ENCODE peak calls at places on chromosomes 6 and 20, in nine cellular contexts. P, N, K, J, T, D, F, A and O are unnamed samples.

GRCh38 chr20:18533491-18533890 is 25.8 kb downstream of the SEC23B start:
- DNase-seq in T (no peak), N (peak), A (no peak), P (no peak), D (no peak), J (no peak), K (no peak), F (no peak), O (no peak)

GRCh38 chr20:49811825-49812462 is 684 bp upstream of the SLC9A8 start:
- DNase-seq in T (no peak), K (no peak), P (peak), F (no peak), J (peak), D (no peak), N (peak), A (peak), O (peak)

GRCh38 chr6:107132330-107132954 is 17.1 kb upstream of the BEND3 start:
- DNase-seq in N (peak), T (no peak), A (peak), P (peak), K (peak), F (peak), D (no peak), J (no peak), O (peak)

GRCh38 chr6:23016701-23017100 is 447.3 kb downstream of the HDGFL1 start:
- DNase-seq in P (no peak), J (no peak), D (no peak), N (no peak), K (no peak), T (no peak), A (no peak), F (no peak), O (peak)

GRCh38 chr6:113635222-113635970 is 221.7 kb upstream of the MARCKS start:
- DNase-seq in K (no peak), N (no peak), D (no peak), J (no peak), F (no peak), T (no peak), P (no peak), A (no peak), O (no peak)

GRCh38 chr6:43695967-43696291 is 8.3 kb upstream of the MRPS18A start:
- DNase-seq in N (no peak), T (no peak), D (no peak), F (no peak), A (no peak), P (no peak), J (no peak), K (no peak), O (no peak)

GRCh38 chr20:53202781-53203180 is 230.6 kb downstream of the TSHZ2 start:
- DNase-seq in F (peak), P (no peak), K (no peak), N (no peak), A (peak), T (no peak), D (no peak), J (no peak), O (no peak)

GRCh38 chr6:3891889-3892288 is 42.7 kb downstream of the FAM50B start:
- DNase-seq in T (no peak), J (no peak), N (no peak), P (no peak), K (no peak), F (no peak), D (no peak), A (no peak), O (no peak)

GRCh38 chr20:45294659-45295058 is 12.0 kb upstream of the RBPJL start:
- DNase-seq in P (no peak), T (no peak), A (no peak), K (no peak), N (no peak), F (no peak), J (no peak), D (no peak), O (no peak)

GRCh38 chr6:20806669-20807068 is 272.4 kb downstream of the CDKAL1 start:
- DNase-seq in T (no peak), N (no peak), D (no peak), F (no peak), K (no peak), J (no peak), P (no peak), A (no peak), O (no peak)

GRCh38 chr6:161130606-161131005 is 139.0 kb downstream of the MAP3K4 start:
- DNase-seq in D (no peak), F (no peak), T (no peak), K (no peak), J (no peak), P (no peak), N (no peak), A (no peak), O (no peak)

GRCh38 chr6:121932071-121933009 is 467.1 kb upstream of the HSF2 start:
- DNase-seq in A (peak), T (peak), K (no peak), J (peak), D (peak), P (peak), N (peak), F (peak), O (peak)

DNA sequence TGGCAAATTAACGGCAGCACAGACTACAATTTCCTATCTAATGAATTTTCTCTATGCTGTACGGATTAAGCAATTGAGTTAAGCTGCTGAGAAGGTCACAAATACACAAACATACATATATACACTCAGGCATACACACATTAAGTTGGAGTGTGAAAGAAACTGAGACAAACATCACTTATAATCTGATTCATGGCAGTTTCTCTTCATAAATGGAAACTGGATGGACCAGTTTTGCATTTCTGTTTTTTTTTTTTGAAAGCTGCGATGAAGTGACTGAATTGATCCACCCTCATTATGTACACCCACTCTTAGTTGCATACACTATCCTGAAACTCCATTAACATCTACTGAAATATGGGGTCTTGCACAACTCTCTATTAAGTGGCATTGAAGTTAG is 32.9 kb upstream of the TENT5A start:
- DNase-seq in T (no peak), P (no peak), F (peak), D (no peak), A (no peak), K (no peak), N (no peak), J (no peak), O (no peak)
- H3K4me3 ChIP-seq in T (no peak), P (no peak), F (no peak), D (no peak), A (no peak), K (no peak), N (no peak), J (no peak), O (no peak)

DNA sequence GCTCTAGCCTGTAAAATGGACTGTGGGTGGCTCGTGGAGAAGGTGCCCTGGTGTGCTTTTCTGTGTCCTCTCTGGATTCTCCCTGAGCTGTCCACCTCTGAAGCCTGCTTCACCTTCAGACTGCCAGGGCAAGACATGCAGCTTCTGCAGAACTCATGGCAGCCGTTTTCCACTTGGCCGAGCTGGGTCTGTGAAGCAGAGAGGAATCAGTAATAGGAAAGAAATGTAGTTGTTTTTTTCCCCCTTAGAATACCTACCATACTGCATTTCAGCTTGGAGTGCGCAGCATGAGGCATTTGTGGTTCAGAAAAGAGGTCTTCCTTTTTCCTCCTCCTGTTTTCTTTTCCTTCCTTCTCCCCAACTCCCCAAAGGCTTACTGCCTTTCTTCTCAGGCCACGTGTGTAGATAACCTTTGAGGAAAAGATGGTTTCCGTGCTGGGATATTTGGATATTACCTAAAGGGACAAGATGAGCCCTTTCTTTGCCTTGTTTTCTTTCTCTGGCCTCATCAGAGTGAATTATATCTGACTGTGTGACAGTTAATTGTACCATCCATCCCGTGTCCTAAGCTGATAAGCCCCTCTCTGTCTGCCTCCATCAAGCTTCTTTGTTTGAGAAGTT is 39.4 kb downstream of the RREB1 start:
- DNase-seq in T (no peak), K (no peak), N (peak), P (no peak), D (no peak), F (no peak), A (no peak), J (no peak), O (no peak)
- H3K4me3 ChIP-seq in T (no peak), K (no peak), N (no peak), P (no peak), D (no peak), F (no peak), A (no peak), J (no peak), O (no peak)

DNA sequence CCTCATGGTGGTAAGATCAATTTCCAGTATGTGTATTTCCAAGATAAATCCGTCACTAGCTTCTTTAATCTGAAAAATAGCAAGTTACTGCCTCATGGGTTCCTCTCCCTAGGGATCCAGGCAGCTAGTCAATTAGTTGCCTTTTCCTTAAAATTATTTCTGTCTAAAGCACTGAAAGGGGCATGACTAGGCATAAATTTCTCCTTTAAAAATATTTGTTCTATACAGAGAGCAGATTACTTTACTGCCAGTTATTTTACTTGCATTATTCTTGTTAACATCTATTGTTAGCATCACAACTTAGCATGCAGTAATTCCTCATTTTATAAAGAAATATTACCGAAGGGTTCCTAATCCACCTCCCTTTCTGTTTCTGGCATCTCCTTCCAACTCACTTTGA is 1.4 kb downstream of the MTCL3 start:
- DNase-seq in K (no peak), T (no peak), J (no peak), P (no peak), F (no peak), A (no peak), D (no peak), N (no peak), O (no peak)
- H3K4me3 ChIP-seq in K (no peak), T (no peak), J (no peak), P (no peak), F (no peak), A (no peak), D (peak), N (peak), O (no peak)

GRCh38 chr20:9214676-9215075 is 145.8 kb downstream of the PLCB4 start:
- DNase-seq in J (no peak), A (peak), F (no peak), D (peak), T (no peak), N (peak), P (peak), K (no peak), O (peak)

GRCh38 chr20:9215539-9215938 is 146.7 kb downstream of the PLCB4 start:
- DNase-seq in T (no peak), D (no peak), P (no peak), N (no peak), F (peak), A (no peak), J (peak), K (no peak), O (peak)

GRCh38 chr20:9206486-9206885 is 137.6 kb downstream of the PLCB4 start:
- DNase-seq in F (no peak), A (no peak), N (no peak), D (no peak), T (no peak), P (no peak), K (no peak), J (no peak), O (no peak)

DNA sequence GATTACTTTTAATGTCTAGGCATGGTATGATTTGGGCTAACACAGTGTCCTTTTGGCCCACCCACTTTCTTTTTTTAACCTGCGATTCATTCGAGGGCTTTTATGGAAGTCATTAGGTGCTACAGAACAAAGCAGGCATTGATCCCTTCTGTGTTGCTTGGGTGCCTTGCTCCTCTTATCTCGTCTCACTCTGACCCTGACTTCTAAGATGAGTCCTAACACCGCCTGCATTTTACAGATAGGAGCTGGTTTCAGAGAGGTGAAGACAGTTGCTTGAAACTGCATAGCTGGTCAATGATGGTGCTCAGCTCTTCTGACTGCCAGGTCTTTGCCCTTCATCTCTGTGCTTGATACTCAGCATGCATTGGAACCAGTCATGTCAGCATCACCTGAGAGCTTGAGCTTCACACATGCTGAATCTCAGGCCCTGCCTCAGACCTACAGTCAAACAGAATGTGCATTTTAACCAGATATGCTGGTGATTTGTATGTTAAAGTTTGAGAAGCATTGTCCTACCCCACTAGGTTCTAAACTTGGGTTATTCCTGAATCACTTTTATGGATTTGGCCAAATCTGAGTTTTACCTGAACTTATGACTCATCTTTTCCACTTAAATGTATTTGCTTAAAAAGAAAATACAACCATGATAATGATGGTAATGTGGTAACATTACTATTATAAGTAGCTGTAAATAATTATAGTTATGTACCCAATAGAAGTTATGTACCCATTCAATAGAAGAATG is 142.3 kb downstream of the PLCB4 start:
- DNase-seq in J (no peak), T (no peak), F (peak), P (no peak), A (no peak), K (no peak), D (no peak), N (no peak), O (no peak)
- H3K4me3 ChIP-seq in J (no peak), T (no peak), F (no peak), P (no peak), A (no peak), K (no peak), D (no peak), N (no peak), O (no peak)

DNA sequence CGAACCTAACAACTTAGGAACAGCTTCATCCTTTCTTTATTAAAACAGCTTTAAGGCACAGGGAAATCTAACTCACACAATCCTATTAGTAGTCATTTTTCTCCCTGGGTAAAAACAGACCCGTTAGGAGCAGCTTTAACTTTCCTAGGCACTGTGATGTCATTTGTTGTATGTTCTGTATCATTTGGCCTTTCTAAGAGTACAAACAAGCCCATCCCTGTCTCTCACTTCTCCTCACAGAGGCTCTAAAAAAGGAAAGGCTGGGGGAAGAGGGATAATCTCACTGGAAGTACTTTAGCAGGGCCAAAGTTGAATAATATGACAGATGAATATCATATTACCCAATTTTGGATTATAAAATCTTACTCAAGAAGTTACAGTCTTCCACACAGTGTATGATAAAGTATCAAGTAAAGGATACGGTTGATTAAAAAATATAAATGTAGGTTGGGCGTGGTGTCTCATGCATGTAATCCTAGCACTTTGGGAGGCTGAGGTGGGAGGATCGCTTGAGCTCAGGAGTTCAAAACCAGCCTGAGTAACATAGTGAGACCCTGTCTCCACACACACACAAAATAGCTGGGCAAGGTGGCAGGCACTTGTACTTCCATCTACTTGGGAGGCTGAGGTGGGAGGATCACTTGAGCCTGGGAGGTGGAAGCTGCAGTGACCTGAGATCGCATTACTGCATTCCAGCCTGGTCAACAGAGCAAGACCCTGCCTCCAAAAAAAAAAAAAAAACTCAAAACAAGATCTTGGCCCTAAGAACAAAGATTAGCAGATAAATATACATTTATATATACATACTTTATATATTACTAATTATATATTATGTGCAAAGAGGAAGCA is 7.9 kb downstream of the NUDT3 start:
- DNase-seq in A (no peak), J (no peak), P (no peak), T (no peak), K (no peak), D (no peak), F (no peak), N (no peak), O (no peak)
- H3K4me3 ChIP-seq in A (no peak), J (no peak), P (no peak), T (no peak), K (no peak), D (no peak), F (no peak), N (no peak), O (no peak)

GRCh38 chr6:2667617-2668016 is 83.1 kb downstream of the MYLK4 start:
- DNase-seq in N (no peak), F (no peak), P (no peak), D (no peak), J (peak), A (no peak), T (no peak), K (no peak), O (no peak)
- H3K4me3 ChIP-seq in N (no peak), F (no peak), P (no peak), D (no peak), J (no peak), A (no peak), T (no peak), K (no peak), O (no peak)